ENCODE peak calls at places on chromosomes 7 and 10, in nine cellular contexts. T is foreskin fibroblast, P is fibroblast of lung, K is esophagus squamous epithelium, F is neural progenitor cell, N is brain microvascular endothelial cell, J is bronchial epithelial cell, D is astrocyte of the spinal cord, M is epithelial cell of esophagus. R is an unnamed sample.

GRCh38 chr10:86334515-86335085 is 32.0 kb downstream of the GRID1 start:
- DNase-seq in P (no peak), K (no peak), F (peak; percentile 50), N (no peak), J (peak; percentile 12), M (peak; percentile 39), D (no peak), T (no peak), R (no peak)

GRCh38 chr7:157495177-157495553 is 158.4 kb downstream of the DNAJB6 start:
- DNase-seq in P (no peak), D (no peak), T (no peak), K (no peak), F (no peak), N (no peak), J (no peak), M (no peak), R (no peak)

GRCh38 chr7:158110034-158110590 is 477.5 kb downstream of the PTPRN2 start:
- DNase-seq in F (no peak), M (no peak), P (no peak), N (no peak), T (no peak), D (no peak), J (no peak), K (no peak), R (no peak)

GRCh38 chr7:26368542-26368941 is 76.9 kb downstream of the SNX10 start:
- DNase-seq in N (no peak), J (no peak), P (peak; percentile 58), F (no peak), K (no peak), M (no peak), T (peak; percentile 5), D (peak; percentile 12), R (peak; percentile 6)

GRCh38 chr10:25501912-25502311 is 327.1 kb downstream of the GPR158 start:
- DNase-seq in P (no peak), M (no peak), J (no peak), T (no peak), F (peak; percentile 32), D (no peak), K (no peak), N (no peak), R (no peak)

GRCh38 chr10:30383366-30383765 is 34.3 kb upstream of the MTPAP start:
- DNase-seq in T (peak; percentile 33), P (peak; percentile 18), D (no peak), F (no peak), J (no peak), K (no peak), N (no peak), M (no peak), R (peak; percentile 34)

GRCh38 chr10:99945286-99945685 is 64.5 kb downstream of the DNMBP start:
- DNase-seq in P (peak; percentile 95), N (peak; percentile 85), K (no peak), J (peak; percentile 83), F (no peak), D (peak; percentile 87), M (peak; percentile 72), T (peak; percentile 72), R (peak; percentile 89)

GRCh38 chr7:148963583-148964509 is 64.5 kb downstream of the PDIA4 start:
- DNase-seq in K (no peak), M (no peak), N (peak; percentile 7), F (peak; percentile 26), J (no peak), T (no peak), P (peak; percentile 20), D (peak; percentile 23), R (no peak)

GRCh38 chr10:112789248-112789647 is 160.8 kb upstream of the TCF7L2 start:
- DNase-seq in M (peak; percentile 29), T (no peak), K (no peak), P (no peak), D (no peak), J (peak; percentile 45), N (no peak), F (no peak), R (no peak)

GRCh38 chr10:78134919-78135318 is 101.3 kb downstream of the RPS24 start:
- DNase-seq in J (no peak), D (no peak), T (no peak), M (no peak), K (no peak), N (no peak), P (no peak), F (no peak), R (no peak)

GRCh38 chr7:82897500-82897899 is 265.2 kb downstream of the PCLO start:
- DNase-seq in D (no peak), F (no peak), T (peak; percentile 26), M (peak; percentile 16), N (no peak), J (peak; percentile 61), K (no peak), P (no peak), R (no peak)

GRCh38 chr10:8637640-8638039 is 583.2 kb downstream of the GATA3 start:
- DNase-seq in P (no peak), M (no peak), J (no peak), D (no peak), N (no peak), T (no peak), K (no peak), F (no peak), R (no peak)

GRCh38 chr10:80165173-80165572 is 32.6 kb downstream of the PLAC9 start:
- DNase-seq in M (peak; percentile 89), K (no peak), T (peak; percentile 45), J (peak; percentile 78), D (no peak), F (no peak), N (peak; percentile 67), P (peak; percentile 54), R (no peak)

GRCh38 chr7:143492799-143493568 is 15.3 kb downstream of the TAS2R41 start:
- DNase-seq in K (no peak), M (peak; percentile 33), P (no peak), N (no peak), J (peak; percentile 30), D (no peak), T (peak; percentile 35), F (no peak), R (peak; percentile 47)

DNA sequence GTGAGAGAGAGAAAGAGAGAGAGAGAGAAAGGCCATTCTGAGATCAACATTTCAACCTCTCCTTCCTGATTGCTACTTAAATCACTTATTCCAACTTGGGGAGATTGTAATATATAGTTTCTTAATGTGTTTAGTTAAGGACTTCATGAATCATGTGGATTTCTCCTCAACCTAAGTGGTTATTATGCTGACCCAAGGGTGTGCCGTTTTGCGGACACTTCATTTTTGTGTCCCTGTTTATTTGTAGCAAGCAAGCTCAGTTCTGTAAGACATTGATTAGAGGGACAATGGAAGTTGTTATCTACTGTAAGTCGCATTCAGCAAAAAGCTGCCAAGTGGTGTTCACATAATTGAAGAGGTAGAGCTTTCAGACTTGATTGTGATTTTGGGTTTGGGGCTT is 20.0 kb upstream of the COL1A2 start:
- DNase-seq in T (no peak), P (peak; percentile 50), D (peak; percentile 54), J (no peak), M (no peak), K (no peak), F (no peak), N (no peak), R (peak; percentile 37)
- H3K4me3 ChIP-seq in T (peak overlapping the region; percentile 62), P (peak overlapping the region; percentile 24), D (peak overlapping the region; percentile 26), J (no peak overlapping the region), M (no peak overlapping the region), K (peak overlapping the region; percentile 3), F (no peak overlapping the region), N (peak overlapping the region; percentile 43), R (peak overlapping the region; percentile 59)

DNA sequence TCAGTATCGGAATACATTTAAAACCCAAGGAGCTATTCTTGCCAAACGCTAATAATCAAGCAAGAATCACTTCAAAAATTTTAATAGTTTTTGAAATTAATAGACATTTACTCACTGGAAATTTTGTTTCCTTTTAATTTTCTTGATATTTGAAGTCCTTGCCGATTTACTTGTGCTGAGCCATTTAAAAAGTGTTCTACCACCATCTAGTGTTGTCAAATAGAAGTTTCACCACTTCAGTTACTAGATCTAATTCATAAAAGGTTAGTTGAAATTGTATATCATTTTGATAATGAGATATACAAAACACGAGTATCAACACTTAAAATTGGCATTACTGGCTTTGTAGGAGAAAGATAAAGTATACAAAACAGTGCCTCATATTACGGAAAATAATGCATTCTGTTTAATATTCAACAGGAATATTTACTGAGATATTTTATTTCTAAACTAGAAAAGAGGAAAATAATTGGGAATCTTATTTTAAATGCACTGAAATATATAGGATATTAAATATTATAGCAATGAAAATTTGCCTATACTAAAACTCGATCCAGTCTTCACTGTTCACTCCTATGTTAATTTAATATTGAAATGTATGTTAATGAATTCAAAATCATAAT is 664.8 kb upstream of the SEMA3D start:
- DNase-seq in J (peak; percentile 52), D (peak; percentile 63), K (no peak), T (peak; percentile 29), F (peak; percentile 25), P (peak; percentile 84), M (peak; percentile 58), N (no peak), R (peak; percentile 80)
- TF ChIP-seq CTCF in J (peak; percentile 21), D (peak; percentile 33), K (no peak), T (peak; percentile 25), F (peak; percentile 70), P (peak; percentile 49), M (peak; percentile 36), N (peak; percentile 23), R (peak; percentile 72)

GRCh38 chr10:114877301-114877644 is 55.7 kb downstream of the FHIP2A start:
- DNase-seq in N (no peak), M (no peak), D (no peak), K (no peak), T (no peak), P (no peak), J (no peak), F (no peak), R (no peak)

GRCh38 chr10:114881462-114881861 is 56.5 kb upstream of the TRUB1 start:
- DNase-seq in K (no peak), D (peak; percentile 45), M (no peak), P (no peak), N (no peak), T (no peak), J (no peak), F (peak; percentile 20), R (peak; percentile 20)

GRCh38 chr10:114876602-114877300 is 55.2 kb downstream of the FHIP2A start:
- DNase-seq in J (peak; percentile 52), F (peak; percentile 85), N (peak; percentile 72), K (no peak), D (peak; percentile 50), T (peak; percentile 54), P (peak; percentile 55), M (peak; percentile 84), R (peak; percentile 27)

GRCh38 chr10:114879541-114880158 is 58.1 kb downstream of the FHIP2A start:
- DNase-seq in K (no peak), M (peak; percentile 20), F (peak; percentile 66), P (peak; percentile 27), J (peak; percentile 26), D (no peak), N (no peak), T (no peak), R (no peak)

DNA sequence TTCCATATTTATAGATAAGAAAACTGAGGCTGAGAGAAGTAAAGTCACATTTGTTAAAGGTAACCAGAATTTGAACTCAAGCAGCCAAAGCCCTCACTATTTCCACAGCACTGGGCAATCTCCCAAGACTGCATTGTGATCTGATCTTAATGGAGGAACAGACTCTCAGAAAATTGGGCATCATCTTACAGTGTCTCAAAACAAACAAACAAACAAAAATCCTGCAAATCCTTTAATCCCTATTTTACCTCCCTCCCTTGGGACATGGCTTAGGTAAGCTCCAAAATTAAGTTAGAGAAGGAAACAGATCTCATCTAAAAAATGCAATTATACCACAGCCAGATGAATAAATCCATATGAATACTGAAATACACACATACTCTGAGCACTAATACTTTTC is 57.5 kb downstream of the FHIP2A start:
- DNase-seq in J (no peak), F (peak; percentile 41), K (no peak), D (no peak), T (no peak), M (no peak), N (no peak), P (no peak), R (peak; percentile 30)
- H3K4me3 ChIP-seq in J (no peak overlapping the region), F (no peak overlapping the region), K (no peak overlapping the region), D (no peak overlapping the region), T (no peak overlapping the region), M (no peak overlapping the region), N (no peak overlapping the region), P (no peak overlapping the region), R (no peak overlapping the region)

GRCh38 chr10:108783897-108784296 is 1139.4 kb downstream of the XPNPEP1 start:
- DNase-seq in K (no peak), N (peak; percentile 0), J (peak; percentile 39), M (peak; percentile 52), D (peak; percentile 50), T (no peak), F (peak; percentile 56), P (peak; percentile 36), R (peak; percentile 54)
- TF ChIP-seq CTCF in K (peak; percentile 26), N (peak; percentile 68), J (peak; percentile 43), M (peak; percentile 21), D (peak; percentile 49), T (peak; percentile 19), F (peak; percentile 59), P (peak; percentile 30), R (peak; percentile 42)

R was measured in AG10803.